ENCODE peak calls at places on chromosomes 4 and X, in six cellular contexts. J is cardiac muscle cell; F is H9; Z is CD8-positive, alpha-beta T cell; I is heart left ventricle; O is left ventricle myocardium inferior. X is an unnamed sample.
A peak's percentile ranks its signal among the peaks of the same experiment; 100 is the strongest.

GRCh38 chr4:26021417-26022345 is 107.7 kb downstream of the SMIM20 start:
- DNase-seq in O (no peak), Z (no peak), F (no peak), I (peak; percentile 11), J (no peak), X (no peak)

GRCh38 chr4:147368948-147369347 is 111.9 kb upstream of the EDNRA start:
- DNase-seq in Z (no peak), J (no peak), F (no peak), I (no peak), O (no peak), X (no peak)

GRCh38 chrX:154603438-154604430 is 15.3 kb downstream of the CTAG1B start:
- DNase-seq in I (no peak), F (no peak), J (peak; percentile 54), Z (no peak), O (no peak), X (no peak)

GRCh38 chr4:30172416-30172815 is 547.8 kb upstream of the PCDH7 start:
- DNase-seq in I (no peak), Z (no peak), O (no peak), J (no peak), F (no peak), X (no peak)

GRCh38 chr4:185305979-185306442 is 89.7 kb downstream of the LRP2BP start:
- DNase-seq in O (no peak), F (peak; percentile 75), Z (no peak), I (no peak), J (peak; percentile 78), X (no peak)

GRCh38 chr4:98343640-98344039 is 82.5 kb downstream of the RAP1GDS1 start:
- DNase-seq in J (no peak), F (no peak), O (no peak), Z (no peak), I (no peak), X (no peak)

GRCh38 chr4:52658671-52659015 is 458 bp downstream of the USP46 start:
- DNase-seq in Z (no peak), F (no peak), O (no peak), I (peak; percentile 31), J (no peak), X (no peak)

GRCh38 chr4:43766648-43767047 is 682.0 kb downstream of the KCTD8 start:
- DNase-seq in Z (no peak), I (no peak), J (no peak), F (no peak), O (no peak), X (no peak)

GRCh38 chr4:42048394-42048793 is 58.1 kb downstream of the SLC30A9 start:
- DNase-seq in F (no peak), I (no peak), Z (no peak), O (no peak), J (peak; percentile 68), X (no peak)

GRCh38 chrX:10922841-10923240 is 188.3 kb upstream of the HCCS start:
- DNase-seq in O (no peak), I (no peak), J (no peak), F (no peak), Z (no peak), X (no peak)

GRCh38 chr4:123547167-123547817 is 150.7 kb downstream of the SPRY1 start:
- DNase-seq in I (no peak), O (no peak), J (no peak), F (peak; percentile 93), Z (no peak), X (peak; percentile 91)

GRCh38 chrX:114782925-114783324 is 199.0 kb downstream of the HTR2C start:
- DNase-seq in I (no peak), J (no peak), O (no peak), F (no peak), Z (no peak), X (no peak)

GRCh38 chrX:125101971-125102750 is 217.5 kb upstream of the TEX13C start:
- DNase-seq in F (no peak), J (no peak), O (no peak), I (no peak), Z (no peak), X (no peak)

GRCh38 chr4:129966175-129966574 is 870.2 kb downstream of the C4orf33 start:
- DNase-seq in Z (no peak), J (no peak), F (no peak), O (no peak), I (no peak), X (no peak)

GRCh38 chr4:138090145-138090917 is 151.8 kb downstream of the SLC7A11 start:
- DNase-seq in F (peak; percentile 42), J (peak; percentile 88), I (peak; percentile 42), O (peak; percentile 21), Z (no peak), X (no peak)

GRCh38 chrX:24515447-24515846 is 50.4 kb downstream of the PDK3 start:
- DNase-seq in Z (no peak), J (peak; percentile 49), I (no peak), F (no peak), O (no peak), X (no peak)
- TF ChIP-seq CTCF in Z (no peak), J (peak; percentile 41), I (peak; percentile 26), F (peak; percentile 67), O (peak; percentile 34), X (peak; percentile 21)

GRCh38 chr4:116878280-116878679 is 207.1 kb downstream of the TRAM1L1 start:
- DNase-seq in F (no peak), J (no peak), Z (no peak), O (no peak), I (no peak), X (no peak)
- H3K27ac ChIP-seq in F (no peak overlapping the region), J (no peak overlapping the region), Z (no peak overlapping the region), O (no peak overlapping the region), I (no peak overlapping the region), X (no peak overlapping the region)

GRCh38 chrX:65902011-65902410 is 137.9 kb downstream of the VSIG4 start:
- DNase-seq in F (no peak), J (no peak), O (no peak), Z (no peak), I (no peak), X (no peak)

GRCh38 chrX:65903750-65904149 is 136.1 kb downstream of the VSIG4 start:
- DNase-seq in I (no peak), Z (no peak), O (no peak), J (no peak), F (no peak), X (no peak)

DNA sequence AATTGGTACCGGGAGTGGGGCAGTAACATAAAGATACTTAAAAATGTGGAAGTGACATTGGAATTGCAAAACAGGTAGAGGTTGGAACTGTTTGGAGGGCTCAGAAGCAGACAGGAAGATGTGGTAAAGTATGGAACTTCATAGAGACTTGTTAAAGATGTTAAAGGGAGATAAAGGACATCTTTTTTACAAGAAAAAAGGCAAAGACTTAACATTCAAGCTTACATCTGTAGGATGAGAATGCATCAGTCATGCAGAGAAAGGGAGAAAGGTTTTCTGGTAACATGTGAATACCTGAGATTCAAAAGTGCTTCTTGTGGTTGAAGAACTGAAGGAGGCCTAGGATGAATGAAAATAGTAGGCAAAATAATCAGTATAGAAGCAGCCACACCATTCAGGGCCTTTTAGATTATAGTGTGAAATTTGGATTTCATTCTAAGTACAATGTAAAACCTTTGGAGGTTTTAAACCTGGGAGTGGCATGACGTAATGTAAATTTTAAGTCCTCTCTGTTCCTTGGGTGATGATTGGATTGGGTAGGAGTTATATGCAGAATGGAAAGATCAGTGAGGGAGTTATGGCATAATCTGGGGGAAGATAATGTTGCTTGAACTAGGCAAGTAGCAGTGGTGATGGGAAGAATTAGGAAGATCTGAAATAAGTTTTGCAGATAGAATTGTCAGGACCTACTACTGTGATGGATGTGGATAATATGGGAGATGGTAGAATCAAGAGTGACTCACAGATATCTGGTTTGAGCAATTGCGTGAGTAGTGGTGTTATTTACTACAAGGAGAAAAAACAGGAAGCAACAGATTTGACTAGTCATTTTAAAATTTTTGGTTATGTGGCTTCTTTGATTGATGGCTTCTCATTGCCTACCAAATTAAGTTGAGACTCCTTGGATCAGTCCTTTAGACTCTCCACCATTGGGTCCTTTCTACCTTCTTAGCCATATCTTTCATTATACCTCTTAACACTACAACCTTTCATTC is 138.7 kb downstream of the VSIG4 start:
- DNase-seq in F (no peak), I (no peak), J (no peak), Z (no peak), O (no peak), X (no peak)
- H3K4me1 ChIP-seq in F (no peaks in the 10 kb centered on the region), I (no peaks in the 10 kb centered on the region), J (no peaks in the 10 kb centered on the region), Z (peaks cover 9% of the 10 kb centered on the region), O (no peaks in the 10 kb centered on the region), X (no peaks in the 10 kb centered on the region)

GRCh38 chrX:66200855-66201795 is 37.1 kb downstream of the HEPH start:
- DNase-seq in I (no peak), J (peak; percentile 33), F (no peak), O (no peak), Z (no peak), X (no peak)
- TF ChIP-seq CTCF in I (peak; percentile 31), J (peak; percentile 39), F (peak; percentile 49), O (peak; percentile 46), Z (no peak), X (peak; percentile 28)

DNA sequence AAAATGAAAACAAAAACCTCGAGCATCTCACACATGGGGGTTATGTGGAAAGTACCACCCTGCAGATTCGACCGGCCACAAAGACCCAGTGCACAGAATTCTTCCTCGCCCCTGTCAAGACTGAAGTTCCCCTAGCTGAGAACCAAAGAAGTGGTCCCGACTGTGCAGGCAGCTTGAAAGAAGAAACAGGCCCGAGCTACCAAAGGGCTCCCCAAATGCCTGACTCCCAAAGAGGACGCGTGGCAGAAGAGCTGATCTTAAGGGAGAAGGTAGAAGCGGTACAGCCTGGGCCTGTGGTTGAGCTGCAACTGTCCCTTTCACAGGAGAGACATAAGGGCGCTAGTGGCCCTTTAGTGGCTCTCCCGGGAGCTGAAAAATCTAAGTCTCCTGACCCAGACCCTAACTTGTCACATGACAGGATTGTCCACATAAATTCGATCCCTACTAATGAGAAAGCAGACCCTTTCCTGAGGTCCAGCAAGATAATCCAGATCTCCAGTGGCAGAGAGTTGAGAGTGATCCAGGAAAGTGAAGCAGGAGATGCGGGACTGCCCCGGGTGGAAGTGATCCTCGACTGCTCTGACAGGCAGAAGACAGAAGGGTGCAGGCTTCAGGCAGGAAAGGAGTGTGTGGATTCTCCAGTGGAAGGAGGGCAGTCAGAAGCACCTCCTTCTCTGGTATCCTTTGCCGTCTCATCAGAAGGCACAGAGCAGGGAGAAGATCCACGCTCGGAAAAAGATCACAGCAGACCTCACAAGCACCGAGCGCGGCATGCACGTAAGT is 108.8 kb upstream of the MYOZ2 start:
- DNase-seq in F (peak; percentile 38), I (peak; percentile 32), Z (no peak), O (no peak), J (no peak), X (no peak)
- H3K27ac ChIP-seq in F (no peak overlapping the region), I (peak overlapping the region; percentile 91), Z (no peak overlapping the region), O (peak overlapping the region; percentile 86), J (peak overlapping the region; percentile 59), X (peak overlapping the region; percentile 86)

X was measured in upper lobe of right lung.